ENCODE peak calls at places on chromosomes 6 and 20, in four cellular contexts. T is heart left ventricle, Z is hepatocyte, S is upper lobe of right lung. W is an unnamed sample.

GRCh38 chr6:169849396-169849795 is 98.0 kb downstream of the ERMARD start:
- DNase-seq in T (no peak), Z (no peak), S (peak; percentile 48), W (no peak)

GRCh38 chr6:138162104-138162946 is 586 bp downstream of the ARFGEF3 start:
- DNase-seq in T (no peak), Z (peak; percentile 28), S (peak; percentile 66), W (peak; percentile 7)

GRCh38 chr6:164227952-164228522 is 813.5 kb downstream of the QKI start:
- DNase-seq in T (no peak), Z (no peak), S (no peak), W (no peak)

GRCh38 chr6:156658186-156658585 is 119.0 kb upstream of the ARID1B start:
- DNase-seq in T (peak; percentile 43), Z (peak; percentile 30), S (no peak), W (peak; percentile 88)

GRCh38 chr6:31861919-31862343 is 690 bp downstream of the NEU1 start:
- DNase-seq in T (no peak), Z (peak; percentile 23), S (no peak), W (no peak)

GRCh38 chr20:4230185-4230584 is 214.8 kb upstream of the RNF24 start:
- DNase-seq in T (no peak), Z (no peak), S (no peak), W (no peak)

GRCh38 chr20:57656252-57656820 is 36.1 kb upstream of the ZBP1 start:
- DNase-seq in T (no peak), Z (no peak), S (peak; percentile 56), W (no peak)

GRCh38 chr6:39891976-39892375 is 42.3 kb downstream of the MOCS1 start:
- DNase-seq in T (no peak), Z (no peak), S (no peak), W (no peak)

GRCh38 chr6:170082531-170083187 is 208.2 kb downstream of the DLL1 start:
- DNase-seq in T (no peak), Z (no peak), S (no peak), W (no peak)

GRCh38 chr20:34579191-34579661 is 20.7 kb downstream of the MAP1LC3A start:
- DNase-seq in T (peak; percentile 81), Z (peak; percentile 83), S (no peak), W (peak; percentile 82)

GRCh38 chr6:125198285-125199009 is 44.9 kb downstream of the TPD52L1 start:
- DNase-seq in T (no peak), Z (no peak), S (no peak), W (no peak)

GRCh38 chr6:163837681-163838431 is 423.3 kb downstream of the QKI start:
- DNase-seq in T (peak; percentile 52), Z (no peak), S (no peak), W (no peak)

GRCh38 chr20:64048402-64049044 is 916 bp downstream of the SOX18 start:
- DNase-seq in T (no peak), Z (no peak), S (no peak), W (no peak)
- H3K4me3 ChIP-seq in T (peak overlapping the region; percentile 54), Z (no peak overlapping the region), S (peak overlapping the region; percentile 55), W (no peak overlapping the region)

GRCh38 chr20:24657211-24657610 is 187.8 kb downstream of the SYNDIG1 start:
- DNase-seq in T (no peak), Z (peak; percentile 16), S (no peak), W (peak; percentile 91)
- H3K4me3 ChIP-seq in T (no peak overlapping the region), Z (no peak overlapping the region), S (no peak overlapping the region), W (no peak overlapping the region)

DNA sequence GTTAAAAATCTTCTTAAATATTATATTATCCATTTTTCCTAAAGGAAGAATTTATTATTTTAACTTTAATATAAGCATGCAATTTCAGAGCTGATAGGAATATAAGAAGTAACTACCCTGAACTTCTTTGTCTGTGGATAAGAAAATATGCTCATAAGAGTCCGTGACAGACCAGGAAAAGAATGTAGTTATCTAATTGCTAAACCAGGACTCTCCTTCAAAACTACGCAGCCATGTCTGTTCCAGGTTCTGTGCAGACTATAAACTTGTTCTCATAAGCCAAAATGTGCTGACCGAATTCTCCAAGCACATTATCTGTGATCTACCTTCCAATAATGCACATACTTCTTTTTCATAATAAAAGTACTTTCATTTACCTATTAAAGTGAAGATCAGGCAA is 116.5 kb downstream of the TRDN start:
- DNase-seq in T (no peak), Z (no peak), S (no peak), W (no peak)
- H3K4me3 ChIP-seq in T (no peak overlapping the region), Z (no peak overlapping the region), S (no peak overlapping the region), W (no peak overlapping the region)

DNA sequence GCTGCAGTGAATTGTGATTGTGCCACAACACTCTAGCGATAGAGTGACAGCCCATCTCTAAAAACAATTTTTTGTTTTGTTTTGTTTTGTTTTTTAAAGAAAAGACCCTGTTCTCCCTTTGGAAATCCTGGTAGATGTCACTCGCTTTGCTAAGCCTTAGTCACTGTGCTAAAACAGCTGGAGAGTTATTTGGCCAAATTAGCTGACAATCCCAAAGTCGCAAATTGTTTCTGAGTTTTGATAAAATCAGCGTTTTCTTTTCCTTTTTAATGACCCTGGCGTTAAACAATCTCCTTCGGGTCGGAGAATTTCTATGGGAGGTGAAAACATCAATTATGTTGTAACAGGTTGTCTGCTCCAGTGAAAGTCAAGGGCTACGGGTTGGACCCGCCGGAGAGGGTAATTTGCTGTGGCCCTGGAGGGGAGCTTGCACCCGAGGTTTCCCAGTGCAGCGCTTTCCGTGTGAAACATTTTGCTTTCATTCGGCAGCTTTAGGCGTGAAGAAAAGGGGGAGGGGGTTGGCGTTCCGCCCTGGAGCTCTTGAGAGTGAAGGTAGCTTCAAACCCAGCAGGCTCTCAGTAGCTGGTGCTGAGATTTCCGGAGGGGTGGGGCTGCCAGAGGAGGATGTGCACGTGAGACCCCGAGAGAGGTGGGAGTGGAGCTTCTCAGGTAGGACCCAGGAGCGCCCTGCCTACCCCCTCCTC is 296.6 kb downstream of the PHACTR1 start:
- DNase-seq in T (peak; percentile 70), Z (peak; percentile 13), S (peak; percentile 88), W (no peak)
- H3K4me3 ChIP-seq in T (peak overlapping the region; percentile 50), Z (peak overlapping the region; percentile 26), S (peak overlapping the region; percentile 58), W (peak overlapping the region; percentile 35)

DNA sequence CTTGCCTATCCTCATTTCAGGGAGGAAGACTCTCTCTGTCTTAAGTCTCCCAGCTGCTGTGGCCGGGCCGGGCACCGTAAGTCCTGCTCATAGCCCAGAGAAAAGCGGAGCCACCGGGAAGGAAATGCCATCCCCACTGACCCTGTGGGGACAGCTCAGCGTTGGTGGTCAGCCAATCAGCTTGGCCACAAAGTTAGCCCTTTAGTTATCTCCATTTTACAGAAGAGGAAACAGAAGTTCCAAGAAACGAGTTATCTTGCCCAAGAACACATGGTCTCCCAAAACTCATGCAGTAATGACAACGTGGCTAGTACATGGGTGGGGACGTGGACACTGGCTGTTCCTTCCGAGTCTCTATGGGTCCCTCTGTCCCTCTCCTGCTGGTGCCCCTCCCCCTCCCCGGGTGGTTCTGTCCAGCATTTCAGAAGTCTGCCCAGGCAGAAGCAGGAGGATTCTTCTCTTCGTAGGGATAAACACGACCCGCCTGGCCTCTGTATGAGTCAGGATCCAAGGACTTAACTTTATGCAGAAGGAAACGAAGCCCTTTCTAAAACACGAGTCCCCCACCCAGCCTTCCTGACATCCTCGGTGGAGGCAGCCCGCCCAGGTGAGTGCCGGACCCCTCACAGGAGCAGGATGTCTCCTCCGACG is 273.8 kb downstream of the CDH4 start:
- DNase-seq in T (no peak), Z (no peak), S (no peak), W (no peak)
- H3K4me3 ChIP-seq in T (no peak overlapping the region), Z (no peak overlapping the region), S (no peak overlapping the region), W (no peak overlapping the region)

GRCh38 chr6:98416027-98416426 is 418.3 kb upstream of the POU3F2 start:
- DNase-seq in T (no peak), Z (no peak), S (no peak), W (no peak)
- H3K4me3 ChIP-seq in T (no peak overlapping the region), Z (no peak overlapping the region), S (no peak overlapping the region), W (no peak overlapping the region)

GRCh38 chr20:2133318-2134183 is 31.9 kb downstream of the STK35 start:
- DNase-seq in T (no peak), Z (peak; percentile 32), S (no peak), W (peak; percentile 77)
- H3K4me3 ChIP-seq in T (no peak overlapping the region), Z (no peak overlapping the region), S (no peak overlapping the region), W (no peak overlapping the region)